ENCODE peak calls at places on chromosomes 5 and 9, in seven cellular contexts. C is brain microvascular endothelial cell, H is cardiac fibroblast, F is kidney, T is GM12865, X is tibial artery, W is heart left ventricle. L is an unnamed sample.

GRCh38 chr9:135130266-135130976 is 43.0 kb downstream of the OLFM1 start:
- DNase-seq in H (peak; percentile 0), W (no peak), T (peak; percentile 42), F (no peak), C (no peak), X (no peak), L (no peak)

GRCh38 chr5:153584561-153585359 is 94.3 kb downstream of the GRIA1 start:
- DNase-seq in W (no peak), F (no peak), X (no peak), H (no peak), C (no peak), T (no peak), L (no peak)

GRCh38 chr5:172224996-172225395 is 31.0 kb downstream of the EFCAB9 start:
- DNase-seq in F (no peak), C (no peak), X (no peak), H (no peak), W (no peak), T (peak; percentile 28), L (no peak)

GRCh38 chr9:77595426-77596051 is 52.6 kb downstream of the GNA14 start:
- DNase-seq in F (no peak), X (no peak), T (no peak), H (peak; percentile 34), C (no peak), W (no peak), L (no peak)

GRCh38 chr5:55456216-55456895 is 78.4 kb downstream of the PLPP1 start:
- DNase-seq in F (no peak), C (no peak), X (no peak), H (peak; percentile 74), T (no peak), W (no peak), L (no peak)

GRCh38 chr5:95760291-95761191 is 29.4 kb downstream of the RHOBTB3 start:
- DNase-seq in X (no peak), T (peak; percentile 77), F (no peak), H (peak; percentile 98), W (no peak), C (peak; percentile 85), L (peak; percentile 92)

GRCh38 chr5:119072496-119072895 is 1.6 kb downstream of the DMXL1 start:
- DNase-seq in H (no peak), X (no peak), F (no peak), W (no peak), T (no peak), C (no peak), L (no peak)

GRCh38 chr9:33850677-33851076 is 33.7 kb downstream of the UBE2R2 start:
- DNase-seq in C (no peak), X (no peak), H (no peak), T (no peak), F (no peak), W (no peak), L (no peak)

GRCh38 chr5:172428224-172429166 is 25.8 kb downstream of the SH3PXD2B start:
- DNase-seq in C (no peak), F (no peak), H (no peak), X (no peak), W (no peak), T (no peak), L (no peak)

GRCh38 chr5:79225441-79225840 is 10.5 kb upstream of the JMY start:
- DNase-seq in X (no peak), F (no peak), C (no peak), W (no peak), T (no peak), H (no peak), L (no peak)

GRCh38 chr9:69197687-69198086 is 23.6 kb downstream of the TJP2 start:
- DNase-seq in H (no peak), F (no peak), X (no peak), T (no peak), C (no peak), W (no peak), L (no peak)

GRCh38 chr9:79266986-79267385 is 304.8 kb upstream of the TLE4 start:
- DNase-seq in C (no peak), T (no peak), W (no peak), X (no peak), H (no peak), F (no peak), L (no peak)

GRCh38 chr5:148401604-148402003 is 17.8 kb downstream of the FBXO38 start:
- DNase-seq in W (no peak), X (no peak), H (peak; percentile 47), T (no peak), F (no peak), C (no peak), L (no peak)

GRCh38 chr5:159510282-159510681 is 180.0 kb upstream of the IL12B start:
- DNase-seq in T (no peak), H (no peak), X (peak; percentile 81), C (peak; percentile 88), W (peak; percentile 79), F (peak; percentile 94), L (peak; percentile 79)

GRCh38 chr5:37248387-37248969 is 698 bp downstream of the CPLANE1 start:
- DNase-seq in X (no peak), F (no peak), H (peak; percentile 38), T (peak; percentile 20), W (no peak), C (peak; percentile 9), L (no peak)

GRCh38 chr5:83331842-83332241 is 139.7 kb upstream of the VCAN start:
- DNase-seq in F (no peak), X (no peak), H (no peak), W (no peak), C (no peak), T (no peak), L (no peak)

DNA sequence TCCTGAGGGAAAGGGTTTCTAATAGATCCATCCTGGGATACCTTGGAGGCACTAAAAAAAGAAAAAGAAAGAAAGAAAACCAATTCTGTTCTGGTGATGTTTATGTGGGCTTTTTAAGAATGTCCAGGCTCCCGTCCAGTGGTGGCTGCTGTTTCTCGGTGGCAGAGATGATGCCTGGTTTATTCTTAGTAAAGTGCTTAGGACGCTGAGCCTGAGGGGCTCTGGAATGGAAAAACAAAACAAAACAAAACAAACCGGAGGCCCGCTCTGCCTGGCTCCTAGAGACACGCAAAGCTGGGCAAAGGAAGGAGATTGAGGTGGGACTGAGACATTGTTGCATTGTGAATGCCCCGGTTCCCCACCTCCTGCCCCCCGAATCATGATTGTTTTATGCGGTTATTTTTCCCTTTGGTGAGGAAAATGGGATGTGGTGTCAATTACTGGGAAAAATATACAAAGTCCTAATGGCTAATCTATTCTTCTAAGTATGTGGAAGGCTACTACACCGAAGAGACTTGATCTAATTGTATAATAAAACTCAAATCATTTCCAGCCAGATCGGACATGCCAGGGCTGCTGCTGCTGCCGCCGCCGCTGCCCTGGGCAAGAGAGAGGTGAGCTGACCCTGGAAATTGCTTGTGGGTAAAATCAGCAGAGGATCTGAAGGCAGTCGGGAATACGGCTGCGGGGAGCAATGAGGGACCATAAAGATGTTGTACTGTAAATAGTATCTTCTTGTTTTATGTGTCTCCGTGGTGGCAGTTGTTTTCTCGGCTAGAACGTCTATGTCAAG is 644.9 kb downstream of the CCDC171 start:
- DNase-seq in C (peak; percentile 25), H (no peak), T (no peak), F (no peak), W (no peak), X (no peak), L (no peak)
- H3K4me3 ChIP-seq in C (no peak overlapping the region), H (no peak overlapping the region), T (no peak overlapping the region), F (no peak overlapping the region), W (no peak overlapping the region), X (no peak overlapping the region), L (no peak overlapping the region)

GRCh38 chr9:36962721-36963120 is 71.3 kb downstream of the PAX5 start:
- DNase-seq in W (no peak), H (no peak), T (no peak), X (peak; percentile 39), C (no peak), F (no peak), L (no peak)

GRCh38 chr9:36963356-36963755 is 70.7 kb downstream of the PAX5 start:
- DNase-seq in F (no peak), T (no peak), C (no peak), X (peak; percentile 59), W (no peak), H (no peak), L (no peak)

GRCh38 chr9:36960575-36960955 is 73.5 kb downstream of the PAX5 start:
- DNase-seq in T (no peak), C (no peak), F (no peak), W (no peak), X (peak; percentile 38), H (no peak), L (no peak)

GRCh38 chr9:36961051-36961450 is 73.0 kb downstream of the PAX5 start:
- DNase-seq in F (no peak), H (no peak), X (peak; percentile 47), C (no peak), T (no peak), W (no peak), L (no peak)

DNA sequence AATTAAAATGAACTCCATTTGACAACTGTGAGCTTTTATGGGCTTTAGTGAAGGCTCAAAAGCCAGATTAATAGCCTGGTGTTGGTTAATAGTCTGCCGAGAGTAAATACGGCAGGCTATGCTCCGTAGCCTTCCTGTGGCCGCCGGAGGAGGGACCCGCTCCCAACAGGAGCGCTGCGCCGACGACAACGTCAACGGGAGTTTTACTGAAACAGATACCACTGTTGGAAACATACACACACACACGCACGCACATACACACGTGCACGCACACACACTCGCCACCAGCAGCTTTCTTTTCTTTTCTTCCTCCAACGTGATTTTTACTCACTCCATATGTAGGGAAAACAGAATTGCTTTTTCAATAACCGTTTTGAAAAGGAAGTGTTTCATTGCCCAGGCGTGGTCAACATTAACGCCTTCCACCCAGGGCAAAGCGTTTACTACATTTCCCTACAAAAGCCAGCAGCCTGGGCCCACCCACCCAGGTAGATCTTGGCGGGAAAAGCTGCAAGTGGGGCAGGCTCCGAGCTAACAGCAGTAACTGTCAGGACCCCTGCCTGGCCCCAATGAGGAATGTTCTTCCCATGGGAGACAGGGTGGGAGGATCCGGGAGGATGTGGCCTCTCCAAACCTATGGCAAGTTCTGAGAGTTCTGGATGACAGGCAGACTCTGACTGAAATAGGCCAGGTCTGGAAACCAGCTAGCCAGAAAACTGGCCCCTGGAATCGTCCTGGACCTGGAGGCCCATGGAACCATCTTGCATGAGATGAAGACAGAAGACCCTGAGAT is 72.3 kb downstream of the PAX5 start:
- DNase-seq in T (no peak), W (no peak), C (peak; percentile 1), F (no peak), H (no peak), X (peak; percentile 51), L (no peak)
- H3K4me3 ChIP-seq in T (no peak overlapping the region), W (no peak overlapping the region), C (no peak overlapping the region), F (peak overlapping the region; percentile 17), H (no peak overlapping the region), X (no peak overlapping the region), L (peak overlapping the region; percentile 17)

GRCh38 chr9:87250205-87250604 is 247.5 kb upstream of the DAPK1 start:
- DNase-seq in H (no peak), C (no peak), X (no peak), W (no peak), T (no peak), F (no peak), L (no peak)
- H3K4me3 ChIP-seq in H (no peak overlapping the region), C (no peak overlapping the region), X (no peak overlapping the region), W (no peak overlapping the region), T (no peak overlapping the region), F (no peak overlapping the region), L (no peak overlapping the region)

GRCh38 chr5:140828402-140828737 is 610 bp downstream of the PCDHA6 start:
- DNase-seq in W (no peak), T (no peak), X (no peak), H (no peak), C (no peak), F (no peak), L (no peak)

GRCh38 chr5:140823475-140823874 is 2.1 kb downstream of the PCDHA5 start:
- DNase-seq in H (no peak), C (no peak), F (no peak), W (no peak), T (no peak), X (no peak), L (no peak)

GRCh38 chr5:140822281-140822629 is 842 bp downstream of the PCDHA5 start:
- DNase-seq in H (no peak), C (no peak), W (no peak), X (no peak), T (no peak), F (no peak), L (no peak)

GRCh38 chr5:140827704-140828401 is at the start of gene PCDHA6:
- DNase-seq in T (no peak), W (no peak), F (no peak), C (no peak), H (peak; percentile 8), X (no peak), L (no peak)
- H3K4me3 ChIP-seq in T (no peak within 1 kb of the TSS), W (peak within 1 kb of the TSS; percentile 21), F (peak within 1 kb of the TSS; percentile 39), C (no peak within 1 kb of the TSS), H (no peak within 1 kb of the TSS), X (peak within 1 kb of the TSS; percentile 15), L (peak within 1 kb of the TSS; percentile 23)